ENCODE peak calls at places on chromosomes 16 and 17, in seven cellular contexts. O, D, J, N, A, V and Y are unnamed samples.

GRCh38 chr17:47251421-47251940 is 2.1 kb upstream of the ITGB3 start:
- DNase-seq in D (peak), V (no peak), J (no peak), N (no peak), A (no peak), O (no peak), Y (no peak)

GRCh38 chr17:40109471-40109824 is 9.1 kb upstream of the NR1D1 start:
- DNase-seq in A (peak), O (no peak), N (peak), D (no peak), J (no peak), V (no peak), Y (no peak)

GRCh38 chr17:68356520-68356919 is 65.2 kb downstream of the ARSG start:
- DNase-seq in A (no peak), O (no peak), N (no peak), J (no peak), V (peak), D (no peak), Y (no peak)

GRCh38 chr17:62038248-62038647 is 26.8 kb downstream of the MED13 start:
- DNase-seq in V (no peak), A (no peak), O (no peak), J (no peak), D (no peak), N (no peak), Y (no peak)

GRCh38 chr16:67071476-67072048 is 38.2 kb upstream of the PHAF1 start:
- DNase-seq in A (no peak), N (no peak), V (no peak), D (no peak), O (no peak), J (no peak), Y (no peak)

GRCh38 chr16:14409563-14409962 is 220.5 kb downstream of the PARN start:
- DNase-seq in J (no peak), D (no peak), A (no peak), O (peak), V (no peak), N (peak), Y (no peak)

GRCh38 chr17:82751171-82751570 is 694 bp upstream of the TBCD start:
- DNase-seq in V (no peak), A (no peak), N (no peak), O (no peak), J (no peak), D (peak), Y (no peak)

GRCh38 chr17:18117533-18117932 is 9.0 kb downstream of the MYO15A start:
- DNase-seq in A (no peak), J (no peak), O (no peak), V (no peak), D (no peak), N (peak), Y (no peak)

GRCh38 chr17:81339180-81339501 is 44.0 kb upstream of the SLC38A10 start:
- DNase-seq in D (no peak), J (peak), N (peak), O (no peak), A (no peak), V (no peak), Y (no peak)

GRCh38 chr17:19867094-19867653 is 562 bp downstream of the ULK2 start:
- DNase-seq in J (peak), A (no peak), O (peak), D (peak), V (no peak), N (peak), Y (no peak)

GRCh38 chr16:56538331-56538730 is 18.5 kb upstream of the BBS2 start:
- DNase-seq in V (no peak), O (no peak), N (peak), A (no peak), D (no peak), J (no peak), Y (no peak)

GRCh38 chr17:82330322-82331239 is 3.0 kb downstream of the SECTM1 start:
- DNase-seq in N (peak), V (no peak), A (no peak), D (no peak), O (peak), J (peak), Y (peak)

GRCh38 chr17:185445-186138 is 4.1 kb upstream of the DOC2B start:
- DNase-seq in A (no peak), N (no peak), J (no peak), V (no peak), D (no peak), O (no peak), Y (no peak)

GRCh38 chr17:65198653-65199382 is 61.6 kb downstream of the RGS9 start:
- DNase-seq in O (peak), D (peak), N (peak), A (peak), J (peak), V (peak), Y (peak)

GRCh38 chr16:31477220-31478216 is 5.4 kb upstream of the SLC5A2 start:
- DNase-seq in O (peak), V (no peak), J (no peak), A (peak), N (peak), D (peak), Y (no peak)

GRCh38 chr17:48491527-48492273 is 39.1 kb downstream of the HOXB1 start:
- DNase-seq in A (peak), J (no peak), V (no peak), D (no peak), O (no peak), N (no peak), Y (no peak)

GRCh38 chr17:31394544-31394943 is 3.1 kb downstream of the RAB11FIP4 start:
- DNase-seq in N (peak), V (no peak), D (peak), A (peak), O (peak), J (no peak), Y (peak)

GRCh38 chr17:28665994-28666393 is 4.0 kb downstream of the SUPT6H start:
- DNase-seq in O (no peak), J (no peak), N (no peak), A (no peak), V (no peak), D (no peak), Y (peak)

GRCh38 chr17:63390090-63390489 is 56.0 kb downstream of the CYB561 start:
- DNase-seq in J (no peak), V (no peak), A (no peak), D (no peak), N (no peak), O (no peak), Y (no peak)

GRCh38 chr16:57700801-57701551 is 6.4 kb downstream of the DRC7 start:
- DNase-seq in J (no peak), N (peak), A (peak), D (no peak), V (no peak), O (no peak), Y (no peak)

GRCh38 chr17:82200743-82201497 is 11.7 kb downstream of the CCDC57 start:
- DNase-seq in O (no peak), V (no peak), A (peak), J (peak), N (no peak), D (no peak), Y (no peak)

GRCh38 chr16:31764103-31764502 is 109.5 kb upstream of the ZNF267 start:
- DNase-seq in O (no peak), V (no peak), D (no peak), J (no peak), N (no peak), A (no peak), Y (no peak)

GRCh38 chr17:56009795-56010715 is 143.2 kb upstream of the ANKFN1 start:
- DNase-seq in O (no peak), N (no peak), A (no peak), V (no peak), J (no peak), D (peak), Y (no peak)

GRCh38 chr17:41772218-41772585 is 14.3 kb downstream of the JUP start:
- DNase-seq in A (no peak), J (no peak), V (no peak), O (no peak), D (peak), N (no peak), Y (no peak)
- H3K4me3 ChIP-seq in A (no peak), J (no peak), V (no peak), O (no peak), D (peak), N (no peak), Y (no peak)

DNA sequence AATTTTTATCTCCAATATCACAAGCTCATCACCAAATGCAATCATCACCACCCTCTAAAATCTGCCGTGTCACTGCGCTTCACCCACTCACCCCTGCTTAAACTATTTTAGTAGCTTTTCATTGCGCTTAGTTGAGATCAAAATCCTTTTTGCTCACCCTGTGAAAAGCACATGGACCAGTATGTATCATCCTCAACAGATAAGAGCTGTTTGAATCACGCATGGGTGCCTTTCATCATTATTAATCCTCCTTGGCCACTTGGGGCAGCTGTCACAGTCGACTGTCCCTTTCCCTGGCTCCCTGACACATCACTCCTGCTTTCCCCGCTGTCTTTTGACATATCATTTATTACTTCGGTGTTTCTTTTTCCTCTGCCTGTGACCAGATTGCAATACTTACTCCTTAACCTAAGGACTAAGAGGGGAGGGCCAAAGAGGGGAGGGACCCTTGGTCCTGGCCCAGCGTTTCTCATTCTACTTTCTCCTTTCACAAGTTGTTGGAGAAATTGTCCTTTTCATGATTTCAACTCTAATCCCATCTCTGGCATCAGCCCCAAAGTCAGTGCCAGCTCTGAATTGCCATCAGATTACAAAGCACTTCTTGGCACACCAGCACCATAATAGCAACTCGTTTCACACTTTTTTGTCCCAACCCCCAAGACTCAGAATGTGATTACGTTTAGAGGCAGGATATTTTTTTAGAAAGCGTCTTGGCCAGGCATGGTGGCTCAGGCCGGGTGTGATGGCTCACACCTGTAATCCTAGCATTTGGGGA is 8.6 kb upstream of the KDM6B start:
- DNase-seq in A (peak), J (peak), N (peak), D (no peak), V (no peak), O (peak), Y (no peak)
- TF ChIP-seq REST in A (no peak), J (no peak), N (no peak), D (no peak), V (no peak), O (no peak), Y (no peak)

GRCh38 chr17:33140413-33141099 is 148.9 kb downstream of the SPACA3 start:
- DNase-seq in O (no peak), D (no peak), J (no peak), V (no peak), A (no peak), N (no peak), Y (no peak)

GRCh38 chr17:33142703-33143299 is 150.3 kb downstream of the ASIC2 start:
- DNase-seq in V (no peak), D (peak), J (no peak), A (peak), O (peak), N (no peak), Y (no peak)

GRCh38 chr17:33145941-33146340 is 147.2 kb downstream of the ASIC2 start:
- DNase-seq in N (no peak), O (no peak), A (no peak), V (no peak), J (no peak), D (no peak), Y (no peak)

DNA sequence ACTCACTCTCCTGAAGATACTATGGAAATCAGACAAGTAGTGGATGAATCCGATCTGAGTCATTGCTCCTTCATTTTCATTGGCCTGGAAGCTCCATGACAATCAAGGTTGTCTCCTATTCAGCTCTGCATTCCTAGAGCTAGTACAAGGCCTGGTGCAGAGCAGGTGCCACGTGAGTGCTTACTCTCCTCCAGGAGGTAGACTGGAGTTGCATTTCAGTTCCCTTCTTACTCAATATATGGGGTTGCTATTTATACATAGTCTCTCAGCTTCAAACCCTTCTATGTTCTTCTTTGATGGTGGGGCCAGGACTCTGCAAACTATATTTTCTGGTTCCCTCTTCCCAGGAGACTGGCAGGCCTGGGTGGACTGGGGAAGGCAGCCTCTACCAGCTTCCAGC is 148.3 kb downstream of the ASIC2 start:
- DNase-seq in V (no peak), J (no peak), A (no peak), D (no peak), O (no peak), N (no peak), Y (no peak)
- H3K4me3 ChIP-seq in V (no peak), J (no peak), A (no peak), D (no peak), O (no peak), N (no peak), Y (no peak)

DNA sequence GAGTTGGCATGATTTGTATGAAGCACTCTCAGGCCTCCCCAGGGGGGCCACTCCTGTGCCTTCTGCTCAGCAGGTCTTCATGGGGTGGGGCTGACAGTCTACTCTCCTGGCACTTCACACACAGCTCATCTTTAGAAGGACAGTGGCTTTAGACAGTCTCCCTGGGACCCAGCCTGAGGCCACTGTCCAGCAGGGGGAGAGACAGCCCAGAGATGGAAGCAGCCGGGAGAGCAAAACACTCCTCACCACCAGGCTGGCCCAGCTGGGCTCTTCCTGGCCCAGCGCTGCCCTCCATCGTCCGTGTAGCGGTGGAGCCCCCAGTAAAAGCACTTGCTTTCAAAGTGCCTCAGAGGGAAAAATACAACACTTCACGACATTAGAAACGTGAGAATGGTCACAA is 62.0 kb upstream of the CRHR1 start:
- DNase-seq in D (peak), J (peak), N (peak), A (peak), V (no peak), O (peak), Y (no peak)
- TF ChIP-seq REST in D (no peak), J (no peak), N (peak), A (no peak), V (no peak), O (no peak), Y (no peak)

GRCh38 chr16:4327782-4328579 is 12.1 kb downstream of the GLIS2 start:
- DNase-seq in D (peak), V (no peak), A (peak), O (no peak), N (peak), J (peak), Y (no peak)
- H3K4me3 ChIP-seq in D (peak), V (no peak), A (no peak), O (no peak), N (peak), J (peak), Y (peak)

DNA sequence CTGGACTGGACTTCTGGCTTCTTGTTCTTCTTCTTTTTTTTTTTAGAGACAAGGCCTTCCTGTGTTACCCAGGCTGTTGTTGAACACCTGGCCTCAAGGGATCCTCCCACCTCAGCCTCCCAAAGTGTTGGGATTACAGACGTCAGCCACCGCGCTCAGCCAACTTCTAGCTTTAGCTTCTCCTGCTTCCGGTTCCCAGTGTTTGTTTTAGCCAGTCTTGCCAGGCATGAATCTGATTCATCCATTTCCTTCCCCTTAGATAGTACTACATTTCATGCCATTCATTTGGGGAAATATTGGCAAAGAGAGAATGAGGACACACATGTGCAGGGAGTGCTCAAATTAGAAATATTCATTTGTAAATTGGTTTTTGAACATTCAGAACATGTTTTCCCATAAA is 12.1 kb upstream of the NDUFAB1 start:
- DNase-seq in N (no peak), O (peak), D (no peak), A (no peak), V (no peak), J (no peak), Y (no peak)
- TF ChIP-seq REST in N (no peak), O (no peak), D (no peak), A (no peak), V (no peak), J (no peak), Y (no peak)

DNA sequence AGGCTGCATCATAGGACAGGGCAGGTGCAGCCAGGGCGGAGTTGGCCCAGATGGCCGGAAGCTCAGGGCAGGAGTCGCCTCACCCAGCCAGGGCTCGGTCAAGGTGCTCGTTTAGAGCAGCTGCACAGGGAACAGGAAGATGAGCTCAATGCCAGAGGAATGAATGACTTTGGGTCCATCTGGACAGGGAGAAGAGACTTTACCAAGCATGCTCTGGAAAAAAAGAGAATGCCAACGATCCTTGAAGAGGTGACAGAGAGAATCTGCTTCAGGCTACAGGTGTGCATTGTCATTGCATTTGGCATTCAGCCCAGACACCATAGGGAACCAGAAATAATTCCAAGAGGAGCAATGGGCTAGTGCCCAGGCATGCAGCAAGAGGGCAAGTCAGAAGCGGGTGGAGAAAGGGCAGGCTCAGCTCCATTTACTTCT is 6.7 kb upstream of the MPP3 start:
- DNase-seq in O (peak), J (no peak), V (no peak), A (peak), N (peak), D (peak), Y (no peak)
- H3K4me3 ChIP-seq in O (peak), J (no peak), V (no peak), A (no peak), N (no peak), D (no peak), Y (no peak)

GRCh38 chr16:3249020-3249419 is 7.4 kb downstream of the MEFV start:
- DNase-seq in D (no peak), A (no peak), V (no peak), J (no peak), N (no peak), O (no peak), Y (no peak)

GRCh38 chr16:3246876-3247275 is 9.6 kb downstream of the MEFV start:
- DNase-seq in V (no peak), O (no peak), A (no peak), J (no peak), D (no peak), N (no peak), Y (no peak)

GRCh38 chr16:3246002-3246401 is 10.4 kb downstream of the MEFV start:
- DNase-seq in D (peak), A (no peak), V (no peak), N (peak), J (no peak), O (no peak), Y (no peak)

GRCh38 chr16:3249451-3249850 is 7.0 kb downstream of the MEFV start:
- DNase-seq in V (no peak), J (no peak), D (no peak), A (no peak), N (no peak), O (no peak), Y (no peak)

DNA sequence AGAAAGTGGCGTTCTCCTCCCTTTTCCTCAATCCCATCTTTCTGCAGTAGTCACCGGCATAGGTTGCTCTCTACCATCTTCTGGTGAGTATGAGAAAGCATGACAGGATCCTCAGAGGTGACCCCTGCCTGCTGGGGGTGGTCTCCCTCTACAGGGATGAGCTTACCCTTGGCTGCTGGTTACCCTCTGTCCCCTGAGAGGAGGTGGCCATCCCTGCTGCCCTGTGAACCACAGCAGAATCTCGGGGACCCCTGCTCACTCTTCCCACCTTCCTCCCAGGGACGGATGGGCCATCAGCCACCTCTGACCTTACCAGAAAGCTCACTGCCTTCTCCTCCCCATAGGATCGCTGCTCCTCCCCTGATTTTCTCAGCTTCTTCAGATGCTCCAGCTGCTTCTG is 7.8 kb downstream of the MEFV start:
- DNase-seq in O (no peak), V (no peak), J (no peak), N (no peak), A (no peak), D (no peak), Y (no peak)
- TF ChIP-seq REST in O (no peak), V (no peak), J (no peak), N (no peak), A (no peak), D (no peak), Y (no peak)

DNA sequence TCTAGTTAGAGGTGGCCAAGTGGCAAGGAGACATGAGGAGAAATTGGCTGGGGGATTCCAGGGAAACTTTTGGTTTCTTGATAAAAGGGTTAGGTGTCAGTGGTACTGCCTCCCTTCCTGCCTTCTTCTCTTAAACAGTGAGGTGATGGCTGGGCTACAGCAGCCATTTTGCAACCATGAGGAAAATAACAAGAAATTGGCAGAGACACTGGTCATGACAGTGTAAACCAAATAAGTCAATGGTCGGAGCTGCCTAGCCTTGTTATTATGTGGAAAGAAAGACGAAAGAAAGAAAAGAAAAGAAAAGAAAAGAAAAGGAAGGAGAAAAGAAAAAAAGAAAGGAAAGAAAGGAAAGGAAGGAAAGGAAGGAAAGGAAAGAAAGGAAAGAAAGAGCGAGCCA is 63.9 kb downstream of the CPPED1 start:
- DNase-seq in N (no peak), J (no peak), D (no peak), O (no peak), V (no peak), A (no peak), Y (no peak)
- H3K4me3 ChIP-seq in N (no peak), J (no peak), D (no peak), O (no peak), V (no peak), A (no peak), Y (no peak)